ENCODE peak calls at places on chromosomes 4 and X, in four cellular contexts. Q is trophoblast cell, Y is lower lobe of right lung, C is Caco-2. X is an unnamed sample.

GRCh38 chrX:40096395-40097091 is 1.2 kb downstream of the BCOR start:
- DNase-seq in Y (peak), C (no peak), Q (peak), X (no peak)

GRCh38 chrX:103831342-103831802 is 685 bp downstream of the RAB9B start:
- DNase-seq in Q (peak), Y (no peak), C (no peak), X (no peak)

GRCh38 chrX:48474127-48474526 is 1.9 kb upstream of the FTSJ1 start:
- DNase-seq in C (no peak), Q (no peak), Y (no peak), X (no peak)

GRCh38 chrX:45009371-45010000 is 136.5 kb downstream of the KDM6A start:
- DNase-seq in Y (no peak), Q (peak), C (no peak), X (no peak)

GRCh38 chrX:105645667-105646354 is 176.5 kb upstream of the NRK start:
- DNase-seq in C (no peak), Q (no peak), Y (no peak), X (no peak)

GRCh38 chr4:70722199-70722791 is 531 bp downstream of the RUFY3 start:
- DNase-seq in Q (no peak), Y (no peak), C (no peak), X (no peak)

GRCh38 chr4:22522706-22523501 is 7.0 kb upstream of the ADGRA3 start:
- DNase-seq in C (no peak), Y (no peak), Q (no peak), X (no peak)

GRCh38 chr4:56978750-56979303 is at the start of gene POLR2B:
- DNase-seq in C (peak), Q (peak), Y (peak), X (peak)

GRCh38 chrX:1052021-1052420 is 160.4 kb downstream of the CRLF2 start:
- DNase-seq in C (no peak), Q (no peak), Y (no peak), X (no peak)

GRCh38 chrX:389021-389441 is 2.3 kb upstream of the PPP2R3B start:
- DNase-seq in C (no peak), Q (no peak), Y (no peak), X (no peak)

GRCh38 chrX:2548731-2549423 is 48.1 kb upstream of the DHRSX start:
- DNase-seq in C (no peak), Q (no peak), Y (no peak), X (peak)

GRCh38 chr4:177809786-177810185 is 367.5 kb upstream of the AGA start:
- DNase-seq in C (no peak), Q (no peak), Y (no peak), X (no peak)

GRCh38 chrX:13463608-13464007 is 105.8 kb upstream of the EGFL6 start:
- DNase-seq in C (peak), Q (peak), Y (no peak), X (no peak)

GRCh38 chrX:30653415-30654131 is at the start of gene GK:
- DNase-seq in C (peak), Q (no peak), Y (peak), X (no peak)

GRCh38 chrX:11667286-11667685 is 1.6 kb upstream of the ARHGAP6 start:
- DNase-seq in Q (no peak), Y (no peak), C (no peak), X (no peak)

GRCh38 chr4:170198742-170199141 is 109.0 kb upstream of the AADAT start:
- DNase-seq in Q (no peak), Y (no peak), C (no peak), X (no peak)

GRCh38 chrX:69082055-69082752 is 83.0 kb downstream of the PJA1 start:
- DNase-seq in Y (no peak), C (no peak), Q (peak), X (no peak)

GRCh38 chrX:41200785-41201184 is 115.5 kb downstream of the USP9X start:
- DNase-seq in C (no peak), Q (no peak), Y (no peak), X (no peak)

GRCh38 chrX:11059923-11060322 is 51.2 kb upstream of the HCCS start:
- DNase-seq in C (no peak), Y (no peak), Q (no peak), X (no peak)

GRCh38 chrX:148376342-148376741 is 124.1 kb upstream of the AFF2 start:
- DNase-seq in C (no peak), Y (no peak), Q (no peak), X (no peak)

GRCh38 chr4:55253911-55254593 is 92.0 kb upstream of the SRD5A3 start:
- DNase-seq in Q (no peak), Y (no peak), C (no peak), X (no peak)

GRCh38 chr4:84800256-84800655 is 166.2 kb downstream of the WDFY3 start:
- DNase-seq in Y (no peak), C (no peak), Q (no peak), X (no peak)

GRCh38 chr4:151004222-151004621 is 10.9 kb downstream of the LRBA start:
- DNase-seq in Q (no peak), C (no peak), Y (no peak), X (no peak)

GRCh38 chrX:8433296-8434094 is 31.1 kb upstream of the VCX3B start:
- DNase-seq in Y (no peak), Q (no peak), C (no peak), X (no peak)

GRCh38 chrX:48896611-48897011 is 957 bp downstream of the TIMM17B start:
- DNase-seq in C (no peak), Q (no peak), Y (no peak), X (no peak)

GRCh38 chr4:162131256-162131655 is 32.5 kb downstream of the FSTL5 start:
- DNase-seq in Q (peak), C (no peak), Y (no peak), X (no peak)

GRCh38 chrX:39850630-39851152 is 247.1 kb downstream of the BCOR start:
- DNase-seq in Y (no peak), C (no peak), Q (no peak), X (no peak)

GRCh38 chrX:39504850-39505259 is 592.9 kb downstream of the BCOR start:
- DNase-seq in Y (no peak), C (no peak), Q (no peak), X (no peak)

GRCh38 chrX:43661521-43662240 is 5.6 kb downstream of the MAOA start:
- DNase-seq in Q (peak), Y (no peak), C (no peak), X (no peak)

GRCh38 chr4:9384126-9384525 is 21.2 kb downstream of the USP17L30 start:
- DNase-seq in Q (peak), Y (no peak), C (no peak), X (no peak)

GRCh38 chrX:48532201-48532600 is 7.3 kb upstream of the TBC1D25 start:
- DNase-seq in C (no peak), Q (no peak), Y (no peak), X (no peak)

GRCh38 chrX:43728966-43729365 is 72.9 kb downstream of the MAOA start:
- DNase-seq in C (no peak), Y (no peak), Q (peak), X (no peak)

GRCh38 chr4:14994242-14994641 is 8.0 kb upstream of the CPEB2 start:
- DNase-seq in C (no peak), Q (peak), Y (no peak), X (no peak)

GRCh38 chr4:133188433-133189175 is 39.5 kb downstream of the PCDH10 start:
- DNase-seq in Q (no peak), C (no peak), Y (no peak), X (no peak)

GRCh38 chr4:54061873-54062272 is 2.5 kb downstream of the CHIC2 start:
- DNase-seq in Q (no peak), C (no peak), Y (no peak), X (no peak)
- H3K4me3 ChIP-seq in Q (no peak), C (no peak), Y (peak), X (no peak)

GRCh38 chr4:86107112-86107511 is 252.7 kb downstream of the MAPK10 start:
- DNase-seq in Q (no peak), C (no peak), Y (no peak), X (no peak)
- H3K4me3 ChIP-seq in Q (no peak), C (no peak), Y (no peak), X (no peak)

GRCh38 chr4:87025614-87026041 is 90.8 kb downstream of the AFF1 start:
- DNase-seq in Y (no peak), Q (peak), C (peak), X (no peak)
- H3K4me3 ChIP-seq in Y (no peak), Q (no peak), C (no peak), X (no peak)

GRCh38 chrX:150544835-150545790 is 23.3 kb upstream of the MTM1 start:
- DNase-seq in Q (no peak), C (no peak), Y (no peak), X (no peak)
- H3K4me3 ChIP-seq in Q (no peak), C (no peak), Y (no peak), X (no peak)

GRCh38 chr4:137310156-137310555 is 222.1 kb downstream of the PCDH18 start:
- DNase-seq in Y (no peak), C (no peak), Q (no peak), X (no peak)

GRCh38 chr4:137312257-137312656 is 220.0 kb downstream of the PCDH18 start:
- DNase-seq in Q (no peak), C (no peak), Y (no peak), X (no peak)

GRCh38 chr4:137309424-137309823 is 222.9 kb downstream of the PCDH18 start:
- DNase-seq in Y (no peak), Q (no peak), C (no peak), X (no peak)

GRCh38 chr4:137307806-137308205 is 224.5 kb downstream of the PCDH18 start:
- DNase-seq in Q (no peak), Y (no peak), C (no peak), X (no peak)

GRCh38 chr4:137310593-137311490 is 221.5 kb downstream of the PCDH18 start:
- DNase-seq in C (no peak), Q (no peak), Y (no peak), X (no peak)
- H3K4me3 ChIP-seq in C (no peak), Q (no peak), Y (no peak), X (no peak)

DNA sequence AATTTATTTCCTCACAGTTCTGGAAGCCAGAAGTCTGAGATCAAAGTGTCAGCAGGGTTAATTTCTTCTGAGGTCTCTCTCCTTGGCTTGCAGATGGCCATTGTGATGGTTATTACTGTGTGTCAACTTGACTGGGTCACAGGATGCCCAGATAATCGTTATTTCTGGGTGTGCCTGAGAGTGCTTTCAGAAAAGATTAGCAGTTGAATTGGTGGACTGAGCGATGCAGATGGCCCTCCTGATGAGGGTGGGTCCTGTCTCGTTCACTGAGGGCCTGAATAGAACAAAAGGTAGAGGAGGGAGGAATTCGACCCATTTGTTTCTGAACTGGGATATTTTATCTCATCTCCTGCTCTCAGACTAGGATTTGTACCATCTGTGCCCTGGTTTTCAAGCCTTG is 15.7 kb downstream of the SMIM43 start:
- DNase-seq in Y (no peak), C (no peak), Q (no peak), X (peak)
- H3K4me3 ChIP-seq in Y (no peak), C (no peak), Q (no peak), X (no peak)

GRCh38 chr4:119233750-119234149 is 21.2 kb downstream of the USP53 start:
- DNase-seq in Q (no peak), Y (no peak), C (no peak), X (no peak)
- H3K4me3 ChIP-seq in Q (no peak), Y (no peak), C (no peak), X (no peak)

GRCh38 chrX:140507982-140508305 is 3.1 kb upstream of the SOX3 start:
- DNase-seq in Y (peak), Q (no peak), C (no peak), X (peak)
- H3K4me3 ChIP-seq in Y (no peak), Q (no peak), C (no peak), X (peak)

X was measured in NT2/D1.